ENCODE peak calls at places on chromosomes 13 and 19, in ten cellular contexts. P is Peyer's patch, W is mucosa of descending colon, K is sigmoid colon, N is cardiac muscle cell, D is upper lobe of left lung, U is lower lobe of right lung, F is thoracic aorta, J is small intestine, T is IMR-90. C is an unnamed sample.
A peak's percentile ranks its signal among the peaks of the same experiment; 100 is the strongest.

GRCh38 chr19:17420267-17420924 is 549 bp downstream of the MVB12A start:
- DNase-seq in P (no peak), F (no peak), K (peak; percentile 74), J (peak; percentile 29), D (peak; percentile 44), T (no peak), N (peak; percentile 24), U (peak; percentile 62), W (peak; percentile 66), C (peak; percentile 45)

GRCh38 chr13:86960876-86961275 is 710.3 kb upstream of the SLITRK5 start:
- DNase-seq in F (no peak), U (no peak), T (peak; percentile 33), D (no peak), K (no peak), J (no peak), N (no peak), P (no peak), W (no peak), C (no peak)

GRCh38 chr13:96834626-96835025 is 159.7 kb downstream of the OXGR1 start:
- DNase-seq in F (no peak), D (no peak), W (no peak), J (no peak), N (no peak), U (no peak), K (no peak), T (no peak), P (no peak), C (no peak)

GRCh38 chr19:57165846-57166245 is 1.4 kb downstream of the DUXA start:
- DNase-seq in F (no peak), U (no peak), K (no peak), D (no peak), T (no peak), N (no peak), J (no peak), W (no peak), P (no peak), C (no peak)

GRCh38 chr19:55654833-55655647 is at the start of gene U2AF2:
- DNase-seq in J (peak; percentile 92), P (peak; percentile 94), N (peak; percentile 95), U (peak; percentile 96), D (peak; percentile 95), K (peak; percentile 98), T (peak; percentile 89), W (peak; percentile 99), F (peak; percentile 79), C (peak; percentile 92)

GRCh38 chr13:40231311-40231710 is 435.1 kb downstream of the FOXO1 start:
- DNase-seq in N (no peak), J (no peak), F (no peak), W (no peak), P (no peak), U (no peak), K (no peak), D (no peak), T (no peak), C (no peak)

GRCh38 chr13:44857736-44858135 is 131.5 kb downstream of the NUFIP1 start:
- DNase-seq in W (no peak), T (no peak), P (no peak), D (no peak), U (no peak), F (no peak), K (no peak), J (no peak), N (no peak), C (no peak)

GRCh38 chr13:60226507-60226906 is 62.8 kb upstream of the DIAPH3 start:
- DNase-seq in F (no peak), D (no peak), P (no peak), K (no peak), N (peak; percentile 53), J (peak; percentile 36), U (no peak), W (peak; percentile 28), T (peak; percentile 47), C (no peak)

GRCh38 chr19:17671906-17672305 is 16.2 kb downstream of the UNC13A start:
- DNase-seq in D (no peak), F (no peak), T (peak; percentile 37), W (no peak), K (no peak), U (no peak), J (peak; percentile 16), N (peak; percentile 44), P (no peak), C (peak; percentile 40)

GRCh38 chr13:20828540-20829364 is 55.0 kb upstream of the EEF1AKMT1 start:
- DNase-seq in U (no peak), N (peak; percentile 70), T (peak; percentile 64), D (no peak), J (peak; percentile 68), K (no peak), F (no peak), W (no peak), P (no peak), C (peak; percentile 80)
- H3K4me3 ChIP-seq in U (peak overlapping the region; percentile 35), N (no peak overlapping the region), T (peak overlapping the region; percentile 30), D (no peak overlapping the region), J (peak overlapping the region; percentile 15), K (peak overlapping the region; percentile 30), F (peak overlapping the region; percentile 60), W (no peak overlapping the region), P (no peak overlapping the region), C (peak overlapping the region; percentile 73)

DNA sequence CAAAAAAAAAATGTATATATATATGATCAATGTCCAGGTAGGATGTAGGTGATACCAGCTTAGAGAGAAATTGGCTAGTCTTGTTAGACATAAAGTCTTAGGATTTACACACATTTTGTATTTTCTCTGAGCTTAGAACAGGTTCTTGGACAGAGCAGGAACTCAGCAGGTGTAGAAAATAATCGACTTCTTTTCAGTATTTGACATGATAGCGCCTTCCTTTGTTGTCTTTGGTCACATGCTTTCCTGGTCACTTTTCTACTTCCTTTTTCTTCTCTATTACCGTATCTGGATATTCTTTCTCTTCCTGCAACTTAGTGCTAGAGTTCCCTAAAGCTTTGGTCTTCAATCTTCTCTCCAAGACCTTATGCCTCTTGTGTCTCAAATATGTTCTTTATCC is 107.4 kb downstream of the LRCH1 start:
- DNase-seq in J (no peak), N (no peak), K (no peak), F (no peak), D (no peak), U (no peak), T (no peak), P (no peak), W (no peak), C (no peak)
- H3K4me1 ChIP-seq in J (peaks cover 14% of the 10 kb centered on the region), N (peaks cover 37% of the 10 kb centered on the region), K (peaks cover 67% of the 10 kb centered on the region), F (peaks cover 19% of the 10 kb centered on the region), D (peaks cover 23% of the 10 kb centered on the region), U (peaks cover 55% of the 10 kb centered on the region), T (peaks cover 6% of the 10 kb centered on the region), P (peaks cover 67% of the 10 kb centered on the region), W (peaks cover 46% of the 10 kb centered on the region), C (peaks cover under 1% of the 10 kb centered on the region)

GRCh38 chr19:40078377-40078776 is 12.4 kb downstream of the ZNF780A start:
- DNase-seq in W (no peak), J (no peak), N (no peak), F (no peak), T (no peak), P (no peak), K (no peak), U (no peak), D (no peak), C (no peak)
- H3K36me3 ChIP-seq in W (peaks cover 22% of the 10 kb centered on the region), J (peaks cover 34% of the 10 kb centered on the region), N (peaks cover 54% of the 10 kb centered on the region), F (peaks cover 68% of the 10 kb centered on the region), T (peaks cover 40% of the 10 kb centered on the region), P (peaks cover 85% of the 10 kb centered on the region), K (peaks cover 95% of the 10 kb centered on the region), U (peaks cover 83% of the 10 kb centered on the region), D (peaks cover 40% of the 10 kb centered on the region), C (peaks cover 95% of the 10 kb centered on the region)

DNA sequence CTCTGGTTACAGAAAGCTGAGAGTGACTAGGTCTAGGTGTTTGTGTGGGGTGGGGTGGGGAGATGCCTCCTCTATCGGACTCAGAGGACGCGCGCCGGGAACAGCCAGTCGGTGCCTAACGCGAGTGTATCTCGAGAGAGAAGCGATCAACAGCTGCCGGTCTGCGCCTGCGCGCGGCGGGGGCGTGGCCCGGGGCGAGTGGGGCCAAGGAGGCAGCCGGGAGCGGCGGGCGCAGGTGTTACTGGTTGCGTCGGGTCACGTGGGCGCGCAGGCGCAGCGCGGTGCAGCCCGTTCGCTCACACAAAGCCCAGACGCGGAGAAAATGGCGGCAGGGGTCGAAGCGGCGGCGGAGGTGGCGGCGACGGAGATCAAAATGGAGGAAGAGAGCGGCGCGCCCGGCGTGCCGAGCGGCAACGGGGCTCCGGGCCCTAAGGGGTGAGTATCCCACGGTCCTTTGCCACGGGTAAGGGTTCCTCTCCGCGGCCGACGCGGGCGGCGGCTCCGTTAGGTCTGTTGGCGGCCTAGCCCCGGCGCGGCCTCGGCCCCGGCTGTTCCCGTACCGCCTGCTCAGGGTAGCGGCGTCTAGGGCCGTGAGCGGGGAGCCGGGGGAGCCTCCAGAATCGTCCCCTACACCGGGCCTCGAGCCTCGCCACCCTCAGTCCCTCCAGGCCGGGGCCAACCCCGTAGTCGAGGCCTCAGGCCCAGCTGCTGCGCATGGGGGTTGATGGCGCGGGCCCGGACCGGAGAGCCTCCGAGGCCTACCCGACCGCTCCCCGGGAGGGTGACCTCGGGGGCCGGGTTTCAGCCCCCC is at the start of gene HNRNPM:
- DNase-seq in J (peak; percentile 98), W (peak; percentile 100), N (peak; percentile 98), K (peak; percentile 100), U (peak; percentile 100), P (peak; percentile 99), F (peak; percentile 98), T (peak; percentile 95), D (peak; percentile 100), C (peak; percentile 100)
- H3K4me3 ChIP-seq in J (peak within 1 kb of the TSS; percentile 76), W (peak within 1 kb of the TSS; percentile 99), N (peak within 1 kb of the TSS; percentile 99), K (peak within 1 kb of the TSS; percentile 86), U (peak within 1 kb of the TSS; percentile 100), P (peak within 1 kb of the TSS; percentile 57), F (peak within 1 kb of the TSS; percentile 89), T (peak within 1 kb of the TSS; percentile 83), D (peak within 1 kb of the TSS; percentile 93), C (peak within 1 kb of the TSS; percentile 90)

DNA sequence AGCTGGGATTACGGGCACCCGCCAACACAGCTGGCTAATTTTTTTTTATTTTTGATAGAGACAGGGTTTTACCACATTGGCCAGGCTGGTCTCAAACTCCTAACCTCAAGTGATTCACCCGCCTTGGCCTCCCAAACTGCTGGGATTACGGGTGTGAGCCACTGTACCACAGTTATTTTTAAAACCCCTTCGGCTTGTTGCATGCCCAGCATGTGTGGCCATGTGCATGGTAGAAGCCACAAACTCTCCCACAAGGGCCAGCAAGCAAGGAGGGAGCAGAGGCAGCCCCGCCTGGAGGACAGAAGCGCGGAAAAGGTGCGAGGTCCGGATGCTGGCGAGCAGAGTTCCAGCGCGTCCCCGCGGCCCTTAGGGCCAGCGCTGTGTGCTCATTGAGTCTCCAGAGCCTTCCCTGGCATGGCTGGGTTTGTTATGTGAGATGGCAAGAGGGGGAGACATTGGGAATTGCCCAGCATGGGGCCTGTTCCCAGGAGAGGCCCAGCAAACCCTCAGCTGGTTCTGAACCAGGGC is 12.9 kb downstream of the THOP1 start:
- DNase-seq in J (no peak), N (no peak), U (no peak), W (no peak), T (no peak), F (no peak), K (no peak), P (no peak), D (no peak), C (no peak)
- H3K4me1 ChIP-seq in J (no peaks in the 10 kb centered on the region), N (peaks cover 8% of the 10 kb centered on the region), U (no peaks in the 10 kb centered on the region), W (no peaks in the 10 kb centered on the region), T (no peaks in the 10 kb centered on the region), F (no peaks in the 10 kb centered on the region), K (no peaks in the 10 kb centered on the region), P (no peaks in the 10 kb centered on the region), D (no peaks in the 10 kb centered on the region), C (no peaks in the 10 kb centered on the region)

DNA sequence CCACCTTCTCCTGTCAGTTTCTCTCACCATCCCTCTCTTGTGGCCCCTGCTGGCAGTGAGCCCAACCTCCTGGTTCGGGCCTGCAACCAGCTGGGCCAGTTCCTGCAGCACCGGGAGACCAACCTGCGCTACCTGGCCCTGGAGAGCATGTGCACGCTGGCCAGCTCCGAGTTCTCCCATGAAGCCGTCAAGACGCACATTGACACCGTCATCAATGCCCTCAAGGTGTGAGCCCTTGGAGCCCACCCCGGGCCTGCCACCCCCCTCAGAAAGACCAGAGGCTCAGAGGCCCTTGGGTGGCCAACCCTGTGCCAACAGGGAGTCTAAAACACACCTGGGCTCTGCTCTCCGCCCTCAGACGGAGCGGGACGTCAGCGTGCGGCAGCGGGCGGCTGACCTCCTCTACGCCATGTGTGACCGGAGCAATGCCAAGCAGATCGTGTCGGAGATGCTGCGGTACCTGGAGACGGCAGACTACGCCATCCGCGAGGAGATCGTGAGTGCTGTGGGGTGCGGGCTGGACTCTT is 13.8 kb downstream of the FUZ start:
- DNase-seq in D (no peak), N (no peak), W (no peak), J (no peak), P (no peak), F (no peak), T (no peak), K (no peak), U (no peak), C (no peak)
- H3K36me3 ChIP-seq in D (peaks cover 41% of the 10 kb centered on the region), N (peaks cover 37% of the 10 kb centered on the region), W (peaks cover 6% of the 10 kb centered on the region), J (peaks cover 25% of the 10 kb centered on the region), P (peaks cover 92% of the 10 kb centered on the region), F (peaks cover 64% of the 10 kb centered on the region), T (peaks cover 66% of the 10 kb centered on the region), K (peaks cover 80% of the 10 kb centered on the region), U (peaks cover 99% of the 10 kb centered on the region), C (peaks cover 65% of the 10 kb centered on the region)